ENCODE peak calls at places on chromosomes 16 and 17, in nine cellular contexts. Q is SK-N-SH, M is breast epithelium, Y is HCT116, O is stomach, L is sigmoid colon, P is GM23338, G is spleen, Z is vagina. K is an unnamed sample. For H3K4me1, the result is how much of the 10 kb centered on the place peaks cover.

GRCh38 chr16:30011505-30012480 is 966 bp upstream of the DOC2A start:
- DNase-seq in Y (no peak), Z (no peak), P (peak), O (no peak), M (no peak), G (no peak), L (no peak), Q (no peak), K (no peak)

GRCh38 chr17:51365090-51365489 is 104.7 kb downstream of the UTP18 start:
- DNase-seq in P (no peak), Z (no peak), Y (no peak), Q (no peak), O (no peak), G (no peak), M (no peak), L (no peak), K (no peak)

GRCh38 chr16:83952587-83952939 is 477 bp upstream of the OSGIN1 start:
- DNase-seq in Z (peak), Q (no peak), Y (peak), G (peak), L (no peak), P (no peak), O (peak), M (no peak), K (no peak)

GRCh38 chr16:89401641-89402445 is 88.5 kb downstream of the ANKRD11 start:
- DNase-seq in G (no peak), L (no peak), Q (peak), O (no peak), M (no peak), Z (no peak), P (no peak), Y (no peak), K (no peak)

GRCh38 chr17:78300962-78301820 is 58.7 kb downstream of the SOCS3 start:
- DNase-seq in Q (no peak), Z (no peak), P (no peak), O (no peak), L (no peak), G (no peak), M (no peak), Y (peak), K (no peak)

GRCh38 chr17:80983545-80983944 is 8.1 kb upstream of the CHMP6 start:
- DNase-seq in P (no peak), L (no peak), Z (no peak), Q (no peak), M (no peak), O (no peak), G (no peak), Y (no peak), K (no peak)

GRCh38 chr16:67013823-67014640 is 14.9 kb upstream of the CBFB start:
- DNase-seq in L (peak), G (peak), M (peak), O (peak), Z (no peak), Y (no peak), P (peak), Q (peak), K (no peak)

GRCh38 chr17:77254961-77255741 is 114.4 kb downstream of the SEC14L1 start:
- DNase-seq in M (peak), G (no peak), O (peak), P (peak), Z (no peak), Q (peak), Y (peak), L (no peak), K (no peak)

GRCh38 chr17:21249086-21249795 is 4.0 kb downstream of the NATD1 start:
- DNase-seq in M (no peak), L (no peak), Z (no peak), O (no peak), Q (no peak), P (no peak), Y (no peak), G (no peak), K (no peak)

GRCh38 chr16:69619514-69619913 is 53.7 kb downstream of the NFAT5 start:
- DNase-seq in Q (peak), M (no peak), G (no peak), L (no peak), O (no peak), Z (no peak), P (no peak), Y (no peak), K (no peak)

GRCh38 chr16:22318690-22319358 is 21.6 kb downstream of the POLR3E start:
- DNase-seq in P (peak), L (peak), Y (no peak), Q (peak), G (peak), M (no peak), Z (no peak), O (peak), K (no peak)

GRCh38 chr17:79548116-79548515 is 62.7 kb downstream of the RBFOX3 start:
- DNase-seq in P (no peak), Q (peak), O (no peak), L (peak), Z (no peak), Y (no peak), G (peak), M (no peak), K (no peak)

GRCh38 chr17:71115669-71115972 is 946.3 kb downstream of the KCNJ2 start:
- DNase-seq in Y (no peak), L (no peak), G (no peak), M (no peak), O (no peak), Q (no peak), Z (no peak), P (no peak), K (no peak)

GRCh38 chr16:35569413-35569812 is 2110.0 kb downstream of the TP53TG3F start:
- DNase-seq in G (no peak), L (no peak), P (no peak), Z (no peak), Y (no peak), O (no peak), Q (no peak), M (no peak), K (no peak)

GRCh38 chr17:67759355-67760171 is 41.8 kb downstream of the NOL11 start:
- DNase-seq in Y (no peak), M (no peak), O (no peak), G (peak), Z (no peak), Q (no peak), P (no peak), L (peak), K (no peak)

GRCh38 chr17:11589706-11590105 is 8.6 kb upstream of the DNAH9 start:
- DNase-seq in Q (no peak), O (peak), Z (peak), L (no peak), Y (no peak), M (no peak), G (no peak), P (no peak), K (no peak)

GRCh38 chr16:566475-567361 is at the start of gene NHLRC4:
- DNase-seq in G (peak), Z (no peak), P (peak), Q (peak), M (no peak), O (peak), Y (no peak), L (peak), K (peak)

GRCh38 chr16:14400285-14400977 is 229.6 kb downstream of the PARN start:
- DNase-seq in Q (no peak), Y (no peak), P (no peak), Z (no peak), O (no peak), G (no peak), M (no peak), L (no peak), K (no peak)

GRCh38 chr17:18984273-18985114 is 20.1 kb downstream of the FAM83G start:
- DNase-seq in O (no peak), Q (no peak), Y (no peak), G (no peak), P (no peak), L (no peak), M (no peak), Z (no peak), K (no peak)

GRCh38 chr17:18980682-18981384 is 23.7 kb downstream of the FAM83G start:
- DNase-seq in G (no peak), Z (no peak), Y (no peak), O (no peak), P (no peak), M (no peak), L (no peak), Q (no peak), K (no peak)

GRCh38 chr17:18981385-18981641 is 23.3 kb downstream of the FAM83G start:
- DNase-seq in M (no peak), P (no peak), O (no peak), Y (no peak), Z (no peak), G (no peak), L (no peak), Q (no peak), K (no peak)

GRCh38 chr17:18978655-18979054 is 25.9 kb downstream of the FAM83G start:
- DNase-seq in P (no peak), O (no peak), G (no peak), Y (no peak), M (no peak), Q (no peak), L (no peak), Z (no peak), K (no peak)

DNA sequence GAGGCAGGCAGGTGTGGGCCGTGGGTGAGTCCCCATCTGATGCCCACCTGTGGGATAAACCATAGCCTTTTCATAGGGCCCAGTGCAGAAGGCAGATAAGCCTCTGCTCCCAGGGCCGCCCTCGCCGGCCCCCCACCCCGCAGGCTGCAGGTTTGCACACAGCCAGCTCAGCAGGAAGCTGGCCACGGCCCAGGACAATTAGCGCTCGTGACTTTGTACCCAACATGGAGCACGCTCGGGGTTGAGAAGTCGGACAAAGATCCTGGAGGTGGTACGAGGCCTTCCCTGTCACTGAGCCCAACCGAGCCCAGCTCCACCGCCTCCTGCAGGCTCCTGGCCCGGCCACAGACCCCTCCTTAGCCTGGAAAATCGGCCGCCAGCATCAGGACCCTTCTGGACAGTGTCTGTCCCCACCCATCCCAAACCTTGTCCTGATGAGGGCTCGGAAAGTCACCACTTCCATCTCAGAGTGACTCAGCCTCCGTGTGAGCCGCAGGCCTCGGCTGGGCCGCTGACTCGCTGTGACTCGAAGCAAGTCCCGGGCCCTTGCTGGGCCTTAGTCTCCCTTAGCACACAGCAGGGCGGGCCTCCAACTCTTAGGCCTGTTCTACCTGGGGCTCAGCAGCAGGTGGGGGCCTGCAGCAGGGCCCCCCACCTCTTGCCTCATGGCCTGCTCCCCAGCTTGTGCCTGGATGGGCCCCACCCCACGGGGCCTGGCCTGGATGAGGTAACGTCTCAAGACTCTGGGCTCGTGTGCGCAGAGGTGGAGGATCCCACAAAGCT is 22.7 kb downstream of the FAM83G start:
- DNase-seq in Z (no peak), Q (no peak), O (peak), P (no peak), M (no peak), L (no peak), Y (peak), G (no peak), K (no peak)
- H3K4me1 ChIP-seq in Z (under half), Q (under half), O (under half), P (under half), M (under half), L (under half), Y (under half), G (under half), K (under half)

GRCh38 chr17:9241774-9242496 is 220.6 kb downstream of the NTN1 start:
- DNase-seq in L (no peak), Y (no peak), Q (no peak), O (no peak), G (no peak), Z (no peak), P (no peak), M (peak), K (no peak)

GRCh38 chr17:9241371-9241712 is 220.0 kb downstream of the NTN1 start:
- DNase-seq in Q (peak), O (peak), L (peak), Z (no peak), M (peak), P (no peak), G (no peak), Y (no peak), K (no peak)

GRCh38 chr17:9239260-9239820 is 218.0 kb downstream of the NTN1 start:
- DNase-seq in G (peak), Q (no peak), O (peak), L (no peak), M (no peak), Z (no peak), P (no peak), Y (no peak), K (no peak)

GRCh38 chr17:9239821-9240658 is 218.7 kb downstream of the NTN1 start:
- DNase-seq in L (peak), Z (no peak), Q (peak), P (peak), Y (peak), O (peak), G (peak), M (peak), K (no peak)

GRCh38 chr17:9240659-9241370 is 219.5 kb downstream of the NTN1 start:
- DNase-seq in Y (no peak), Z (no peak), L (peak), P (peak), G (no peak), M (peak), O (peak), Q (no peak), K (peak)
- TF ChIP-seq POLR2AphosphoS5 in Y (no peak), Z (peak), L (peak), P (no peak), G (peak), M (peak), O (peak), Q (no peak), K (peak)

GRCh38 chr17:47298712-47299111 is 25.0 kb upstream of the EFCAB13 start:
- DNase-seq in Z (no peak), G (no peak), L (no peak), O (no peak), Y (no peak), M (no peak), Q (no peak), P (no peak), K (no peak)

GRCh38 chr17:47299239-47299910 is 24.4 kb upstream of the EFCAB13 start:
- DNase-seq in Q (no peak), Z (no peak), Y (no peak), G (no peak), P (no peak), L (no peak), M (no peak), O (no peak), K (no peak)

GRCh38 chr17:47297661-47298400 is 25.9 kb upstream of the EFCAB13 start:
- DNase-seq in Z (no peak), L (no peak), P (no peak), O (no peak), G (no peak), Q (no peak), M (no peak), Y (no peak), K (no peak)

GRCh38 chr17:47295037-47295873 is 28.5 kb upstream of the EFCAB13 start:
- DNase-seq in P (no peak), M (peak), Y (no peak), Q (no peak), G (no peak), L (no peak), Z (no peak), O (no peak), K (no peak)

DNA sequence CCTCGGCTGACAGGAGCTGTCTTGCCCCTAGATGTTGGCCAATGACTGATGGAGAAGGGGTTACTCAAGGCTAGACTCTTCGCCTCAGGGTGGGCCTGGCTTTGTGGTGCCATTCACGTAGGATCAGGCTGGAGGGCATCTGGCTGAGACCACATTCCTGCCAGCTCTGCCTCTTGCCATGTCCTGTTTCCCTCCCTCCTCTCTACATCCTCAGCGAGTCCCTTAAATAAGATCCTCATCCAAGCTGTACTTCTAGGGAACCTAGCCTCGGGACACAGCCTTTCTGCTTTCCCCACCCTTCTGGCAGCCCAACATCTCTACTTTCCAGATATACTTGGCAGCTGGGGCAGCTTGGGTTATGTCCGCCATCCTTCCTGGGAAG is 27.9 kb upstream of the EFCAB13 start:
- DNase-seq in Y (no peak), P (no peak), Q (no peak), L (no peak), M (no peak), O (no peak), Z (no peak), G (no peak), K (no peak)
- H3K27ac ChIP-seq in Y (no peak), P (no peak), Q (no peak), L (peak), M (peak), O (no peak), Z (peak), G (no peak), K (peak)

GRCh38 chr16:2167081-2167638 is 11.6 kb downstream of the TRAF7 start:
- DNase-seq in Z (no peak), G (no peak), O (no peak), L (no peak), Y (no peak), Q (no peak), P (no peak), M (no peak), K (no peak)
- H3K4me1 ChIP-seq in Z (under half), G (under half), O (under half), L (under half), Y (under half), Q (under half), P (under half), M (under half), K (under half)

GRCh38 chr17:8904686-8905085 is 37.2 kb upstream of the PIK3R6 start:
- DNase-seq in P (no peak), Y (no peak), M (no peak), G (no peak), L (no peak), O (no peak), Z (peak), Q (no peak), K (peak)
- TF ChIP-seq POLR2AphosphoS5 in P (no peak), Y (no peak), M (no peak), G (no peak), L (no peak), O (no peak), Z (no peak), Q (no peak), K (no peak)

DNA sequence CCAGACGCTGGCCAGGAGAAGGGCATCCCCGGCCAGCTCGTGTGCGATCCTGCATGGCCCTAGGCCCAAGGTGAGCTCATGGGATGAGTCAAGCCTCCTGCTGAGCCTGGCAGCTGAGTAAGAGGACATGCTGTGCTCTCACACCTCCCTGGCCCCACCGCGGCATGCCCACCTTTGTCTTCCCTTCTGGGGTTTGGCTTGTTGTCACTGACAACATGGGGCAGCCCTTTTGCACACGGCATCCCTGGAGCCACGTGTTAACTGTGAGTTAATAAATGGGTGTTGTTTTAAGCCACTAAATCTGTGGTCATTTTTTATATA is 8.9 kb upstream of the TNS4 start:
- DNase-seq in M (peak), P (no peak), Z (no peak), Q (no peak), O (no peak), G (peak), L (peak), Y (peak), K (no peak)
- H3K27ac ChIP-seq in M (peak), P (no peak), Z (peak), Q (no peak), O (no peak), G (no peak), L (no peak), Y (peak), K (no peak)

GRCh38 chr16:86209202-86209601 is 301.1 kb upstream of the FOXF1 start:
- DNase-seq in G (no peak), M (no peak), Q (no peak), Z (no peak), Y (no peak), P (no peak), L (no peak), O (no peak), K (no peak)
- H3K4me1 ChIP-seq in G (under half), M (under half), Q (under half), Z (under half), Y (under half), P (under half), L (under half), O (under half), K (under half)

GRCh38 chr16:56357765-56358322 is 67.5 kb downstream of the AMFR start:
- DNase-seq in P (peak), Z (no peak), L (peak), Y (no peak), O (peak), M (no peak), G (peak), Q (peak), K (no peak)

GRCh38 chr16:56363181-56363716 is 62.1 kb downstream of the AMFR start:
- DNase-seq in M (no peak), P (no peak), L (no peak), Y (no peak), G (no peak), Z (peak), Q (no peak), O (no peak), K (no peak)

GRCh38 chr16:56362706-56363105 is 62.6 kb downstream of the AMFR start:
- DNase-seq in Z (peak), Y (no peak), P (no peak), O (no peak), M (no peak), Q (no peak), G (no peak), L (no peak), K (no peak)

GRCh38 chr16:56362057-56362655 is 63.2 kb downstream of the AMFR start:
- DNase-seq in Q (no peak), L (peak), O (peak), Z (peak), G (no peak), M (no peak), P (no peak), Y (no peak), K (no peak)

GRCh38 chr16:56360117-56361008 is 65.0 kb downstream of the AMFR start:
- DNase-seq in Z (no peak), Q (peak), Y (no peak), M (no peak), L (peak), G (peak), O (peak), P (no peak), K (no peak)
- TF ChIP-seq POLR2AphosphoS5 in Z (no peak), Q (no peak), Y (no peak), M (no peak), L (no peak), G (no peak), O (no peak), P (no peak), K (no peak)

GRCh38 chr16:49833796-49834195 is 22.1 kb downstream of the ZNF423 start:
- DNase-seq in P (no peak), M (no peak), L (peak), Z (no peak), Y (no peak), O (no peak), G (no peak), Q (peak), K (no peak)
- H3K27ac ChIP-seq in P (peak), M (peak), L (peak), Z (peak), Y (no peak), O (peak), G (peak), Q (no peak), K (peak)

GRCh38 chr16:11784048-11784780 is 12.8 kb downstream of the ZC3H7A start:
- DNase-seq in Z (no peak), L (no peak), Y (no peak), G (no peak), O (no peak), P (no peak), M (no peak), Q (no peak), K (no peak)
- H3K4me1 ChIP-seq in Z (under half), L (under half), Y (under half), G (under half), O (half or more), P (under half), M (under half), Q (under half), K (half or more)

K was measured in esophagus muscularis mucosa.